ENCODE peak calls at places on chromosomes 11 and 22, in nine cellular contexts. O is retinal pigment epithelial cell, N is HL-60, W is lower leg skin, F is mucosa of descending colon, E is mesothelial cell of epicardium, Z is AG09319, K is neural crest cell, I is nephron progenitor cell. P is an unnamed sample.

GRCh38 chr22:19352766-19353165 is 61.2 kb upstream of the CLTCL1 start:
- DNase-seq in O (no peak), N (no peak), W (no peak), F (no peak), E (no peak), Z (no peak), K (no peak), I (no peak), P (no peak)

GRCh38 chr11:76723142-76723541 is 52.6 kb upstream of the LRRC32 start:
- DNase-seq in O (no peak), N (no peak), W (no peak), F (no peak), E (no peak), Z (no peak), K (no peak), I (no peak), P (no peak)

GRCh38 chr11:63537293-63538101 is 889 bp downstream of the PLAAT4 start:
- DNase-seq in O (no peak), N (no peak), W (no peak), F (no peak), E (no peak), Z (peak; percentile 49), K (no peak), I (no peak), P (no peak)

GRCh38 chr11:47256374-47256773 is 1.4 kb upstream of the NR1H3 start:
- DNase-seq in O (no peak), N (no peak), W (no peak), F (no peak), E (no peak), Z (no peak), K (no peak), I (no peak), P (no peak)

GRCh38 chr11:129973809-129974208 is 28.8 kb downstream of the PRDM10 start:
- DNase-seq in O (peak; percentile 83), N (no peak), W (no peak), F (no peak), E (peak; percentile 53), Z (no peak), K (no peak), I (peak; percentile 62), P (no peak)

GRCh38 chr11:128933481-128934178 is 9.0 kb downstream of the TP53AIP1 start:
- DNase-seq in O (no peak), N (no peak), W (no peak), F (no peak), E (no peak), Z (no peak), K (no peak), I (no peak), P (no peak)

GRCh38 chr11:96215094-96215782 is 127.8 kb downstream of the MAML2 start:
- DNase-seq in O (no peak), N (peak; percentile 14), W (no peak), F (peak; percentile 37), E (no peak), Z (no peak), K (no peak), I (peak; percentile 19), P (peak; percentile 30)

GRCh38 chr11:72643547-72643946 is 30.7 kb downstream of the PDE2A start:
- DNase-seq in O (no peak), N (no peak), W (no peak), F (no peak), E (no peak), Z (no peak), K (no peak), I (no peak), P (no peak)

GRCh38 chr11:61514050-61514917 is 5.7 kb downstream of the LRRC10B start:
- DNase-seq in O (no peak), N (no peak), W (no peak), F (no peak), E (no peak), Z (no peak), K (no peak), I (no peak), P (no peak)

GRCh38 chr11:57426754-57427691 is at the start of gene SLC43A3:
- DNase-seq in O (peak; percentile 59), N (peak; percentile 94), W (peak; percentile 78), F (peak; percentile 56), E (no peak), Z (peak; percentile 69), K (peak; percentile 57), I (peak; percentile 73), P (peak; percentile 72)

GRCh38 chr11:79249341-79249993 is 191.4 kb downstream of the TENM4 start:
- DNase-seq in O (peak; percentile 93), N (no peak), W (no peak), F (no peak), E (no peak), Z (no peak), K (no peak), I (no peak), P (no peak)

DNA sequence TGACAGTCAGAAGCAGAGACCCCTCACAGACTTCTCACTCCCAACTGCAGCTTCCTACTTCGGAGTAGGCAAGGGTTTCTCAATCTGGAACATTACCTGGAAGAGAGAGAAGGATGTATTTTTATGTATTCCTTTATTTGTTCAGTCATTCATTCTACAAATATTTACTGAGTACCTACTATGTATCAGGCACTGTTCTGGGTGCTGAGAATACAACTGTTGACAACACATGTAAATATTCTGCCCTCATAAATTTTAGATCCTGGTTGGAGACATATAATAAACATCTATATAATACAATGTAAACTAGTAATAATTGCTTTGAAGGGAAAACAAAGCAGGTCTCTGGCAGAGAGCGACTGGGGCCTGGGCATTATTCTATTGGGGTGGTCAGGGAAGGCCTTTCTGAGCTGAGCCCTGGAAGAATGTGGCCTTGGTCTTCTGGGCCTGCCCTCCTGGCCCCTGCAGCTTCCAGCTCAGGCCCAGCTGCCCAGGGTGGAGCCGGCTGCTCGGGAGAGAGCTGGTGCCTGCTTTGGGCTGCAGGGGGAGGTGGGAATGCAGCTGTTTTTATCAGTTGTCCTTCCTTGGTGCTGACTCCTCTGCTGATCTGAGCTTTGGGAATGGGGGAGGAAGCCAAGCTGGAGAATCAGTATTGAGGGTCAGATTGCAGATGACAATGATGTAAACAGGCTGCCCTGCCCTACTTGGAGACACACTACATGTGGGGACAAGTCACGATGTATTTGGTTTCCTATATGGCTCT is 46.8 kb downstream of the PKNOX2 start:
- DNase-seq in O (no peak), N (no peak), W (no peak), F (no peak), E (no peak), Z (no peak), K (no peak), I (peak; percentile 32), P (no peak)
- TF ChIP-seq CTCF in O (no peak), N (no peak), W (no peak), F (no peak), E (no peak), Z (no peak), K (no peak), I (no peak), P (no peak)

GRCh38 chr11:121445071-121445768 is 6.9 kb upstream of the SORL1 start:
- DNase-seq in O (no peak), N (no peak), W (no peak), F (peak; percentile 45), E (no peak), Z (no peak), K (no peak), I (no peak), P (no peak)

GRCh38 chr11:121444508-121444907 is 7.6 kb upstream of the SORL1 start:
- DNase-seq in O (no peak), N (no peak), W (no peak), F (no peak), E (no peak), Z (no peak), K (no peak), I (no peak), P (no peak)

GRCh38 chr11:121448431-121448941 is 3.6 kb upstream of the SORL1 start:
- DNase-seq in O (no peak), N (peak; percentile 82), W (no peak), F (no peak), E (no peak), Z (no peak), K (no peak), I (no peak), P (no peak)

GRCh38 chr11:121449123-121449522 is 3.0 kb upstream of the SORL1 start:
- DNase-seq in O (no peak), N (peak; percentile 57), W (no peak), F (no peak), E (no peak), Z (no peak), K (no peak), I (no peak), P (no peak)

GRCh38 chr11:121446752-121447156 is 5.4 kb upstream of the SORL1 start:
- DNase-seq in O (no peak), N (no peak), W (no peak), F (no peak), E (no peak), Z (no peak), K (no peak), I (peak; percentile 33), P (no peak)
- TF ChIP-seq CTCF in O (peak; percentile 43), N (no peak), W (no peak), F (no peak), E (no peak), Z (peak; percentile 11), K (no peak), I (no peak), P (no peak)

GRCh38 chr22:33932997-33933396 is 12.7 kb upstream of the LARGE1 start:
- DNase-seq in O (no peak), N (no peak), W (no peak), F (no peak), E (no peak), Z (no peak), K (no peak), I (no peak), P (no peak)
- TF ChIP-seq CTCF in O (no peak), N (no peak), W (no peak), F (no peak), E (no peak), Z (no peak), K (no peak), I (no peak), P (no peak)

GRCh38 chr11:132137981-132138313 is 767.5 kb downstream of the NTM start:
- DNase-seq in O (no peak), N (no peak), W (no peak), F (no peak), E (no peak), Z (no peak), K (no peak), I (no peak), P (no peak)

GRCh38 chr11:132142102-132142501 is 771.7 kb downstream of the NTM start:
- DNase-seq in O (no peak), N (no peak), W (no peak), F (no peak), E (no peak), Z (no peak), K (no peak), I (no peak), P (no peak)

GRCh38 chr11:132142554-132142953 is 772.1 kb downstream of the NTM start:
- DNase-seq in O (no peak), N (no peak), W (no peak), F (no peak), E (no peak), Z (no peak), K (no peak), I (no peak), P (no peak)

GRCh38 chr11:132139181-132139580 is 768.8 kb downstream of the NTM start:
- DNase-seq in O (no peak), N (no peak), W (no peak), F (no peak), E (no peak), Z (no peak), K (no peak), I (no peak), P (no peak)

DNA sequence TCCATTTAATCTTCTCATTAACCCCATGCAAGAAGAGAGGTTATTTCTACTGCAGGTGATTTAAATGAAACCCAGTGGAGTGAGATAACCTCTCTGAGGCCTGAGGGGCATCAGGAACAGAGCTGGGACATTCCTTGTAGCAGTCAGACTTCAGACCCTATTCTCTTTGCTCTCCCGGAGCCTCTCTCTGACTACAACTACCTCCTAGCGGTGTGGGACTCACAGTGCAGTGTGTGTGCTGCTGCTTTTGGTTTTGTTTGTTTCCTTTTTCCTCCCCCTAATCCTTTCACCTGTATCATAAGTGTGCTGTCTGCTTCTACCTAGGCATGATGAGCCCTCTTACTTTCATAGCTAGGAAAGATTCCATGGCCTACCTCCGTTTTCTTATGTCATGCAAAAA is 769.6 kb downstream of the NTM start:
- DNase-seq in O (no peak), N (no peak), W (no peak), F (no peak), E (no peak), Z (no peak), K (no peak), I (no peak), P (no peak)
- TF ChIP-seq CTCF in O (no peak), N (no peak), W (no peak), F (no peak), E (no peak), Z (no peak), K (peak; percentile 25), I (peak; percentile 19), P (no peak)